ENCODE peak calls at places on chromosomes 5 and 9, in nine cellular contexts. One of them, this sample, is unnamed.

GRCh38 chr9:20271723-20272122 is 350.6 kb downstream of the MLLT3 start:
- DNase-seq in spleen: no peak
- DNase-seq in CD4-positive, alpha-beta memory T cell: no peak
- DNase-seq in colonic mucosa: no peak
- DNase-seq in CD8-positive, alpha-beta T cell: no peak
- DNase-seq in vagina: no peak
- DNase-seq in PC-3: no peak
- DNase-seq in neuronal stem cell: no peak
- DNase-seq in suprapubic skin: no peak
- DNase-seq in this sample: no peak

GRCh38 chr9:134443169-134444039 is 117.1 kb downstream of the RXRA start:
- DNase-seq in spleen: peak; percentile 97
- DNase-seq in CD4-positive, alpha-beta memory T cell: peak; percentile 86
- DNase-seq in colonic mucosa: peak; percentile 88
- DNase-seq in CD8-positive, alpha-beta T cell: peak; percentile 93
- DNase-seq in vagina: no peak
- DNase-seq in PC-3: peak; percentile 90
- DNase-seq in neuronal stem cell: peak; percentile 70
- DNase-seq in suprapubic skin: peak; percentile 92
- DNase-seq in this sample: peak; percentile 86

GRCh38 chr5:152673601-152674000 is 268.5 kb upstream of the NMUR2 start:
- DNase-seq in spleen: no peak
- DNase-seq in CD4-positive, alpha-beta memory T cell: no peak
- DNase-seq in colonic mucosa: no peak
- DNase-seq in CD8-positive, alpha-beta T cell: no peak
- DNase-seq in vagina: no peak
- DNase-seq in PC-3: no peak
- DNase-seq in neuronal stem cell: no peak
- DNase-seq in suprapubic skin: no peak
- DNase-seq in this sample: no peak

GRCh38 chr9:2181794-2182193 is 166.6 kb downstream of the SMARCA2 start:
- DNase-seq in spleen: no peak
- DNase-seq in CD4-positive, alpha-beta memory T cell: no peak
- DNase-seq in colonic mucosa: no peak
- DNase-seq in CD8-positive, alpha-beta T cell: no peak
- DNase-seq in vagina: no peak
- DNase-seq in PC-3: peak; percentile 17
- DNase-seq in neuronal stem cell: peak; percentile 46
- DNase-seq in suprapubic skin: no peak
- DNase-seq in this sample: no peak

GRCh38 chr9:128355451-128355850 is 15.1 kb downstream of the SLC27A4 start:
- DNase-seq in spleen: no peak
- DNase-seq in CD4-positive, alpha-beta memory T cell: no peak
- DNase-seq in colonic mucosa: no peak
- DNase-seq in CD8-positive, alpha-beta T cell: no peak
- DNase-seq in vagina: no peak
- DNase-seq in PC-3: no peak
- DNase-seq in neuronal stem cell: no peak
- DNase-seq in suprapubic skin: no peak
- DNase-seq in this sample: no peak

GRCh38 chr9:14561929-14562386 is 131.3 kb downstream of the ZDHHC21 start:
- DNase-seq in spleen: no peak
- DNase-seq in CD4-positive, alpha-beta memory T cell: no peak
- DNase-seq in colonic mucosa: no peak
- DNase-seq in CD8-positive, alpha-beta T cell: no peak
- DNase-seq in vagina: no peak
- DNase-seq in PC-3: peak; percentile 1
- DNase-seq in neuronal stem cell: peak; percentile 17
- DNase-seq in suprapubic skin: no peak
- DNase-seq in this sample: no peak

GRCh38 chr5:87850843-87851242 is 417.8 kb downstream of the TMEM161B start:
- DNase-seq in spleen: no peak
- DNase-seq in CD4-positive, alpha-beta memory T cell: no peak
- DNase-seq in colonic mucosa: no peak
- DNase-seq in CD8-positive, alpha-beta T cell: no peak
- DNase-seq in vagina: no peak
- DNase-seq in PC-3: peak; percentile 77
- DNase-seq in neuronal stem cell: no peak
- DNase-seq in suprapubic skin: no peak
- DNase-seq in this sample: no peak

GRCh38 chr9:98998441-98999151 is 54.9 kb downstream of the COL15A1 start:
- DNase-seq in spleen: peak; percentile 90
- DNase-seq in CD4-positive, alpha-beta memory T cell: peak; percentile 34
- DNase-seq in colonic mucosa: peak; percentile 82
- DNase-seq in CD8-positive, alpha-beta T cell: no peak
- DNase-seq in vagina: peak; percentile 34
- DNase-seq in PC-3: peak; percentile 67
- DNase-seq in neuronal stem cell: peak; percentile 62
- DNase-seq in suprapubic skin: peak; percentile 90
- DNase-seq in this sample: peak; percentile 49

GRCh38 chr5:35557742-35558141 is 59.9 kb upstream of the SPEF2 start:
- DNase-seq in spleen: no peak
- DNase-seq in CD4-positive, alpha-beta memory T cell: no peak
- DNase-seq in colonic mucosa: no peak
- DNase-seq in CD8-positive, alpha-beta T cell: no peak
- DNase-seq in vagina: no peak
- DNase-seq in PC-3: no peak
- DNase-seq in neuronal stem cell: no peak
- DNase-seq in suprapubic skin: no peak
- DNase-seq in this sample: no peak

GRCh38 chr9:115063058-115063850 is 54.7 kb downstream of the TNC start:
- DNase-seq in spleen: no peak
- DNase-seq in CD4-positive, alpha-beta memory T cell: no peak
- DNase-seq in colonic mucosa: no peak
- DNase-seq in CD8-positive, alpha-beta T cell: no peak
- DNase-seq in vagina: no peak
- DNase-seq in PC-3: peak; percentile 46
- DNase-seq in neuronal stem cell: no peak
- DNase-seq in suprapubic skin: no peak
- DNase-seq in this sample: no peak

GRCh38 chr5:169803077-169803981 is 166.3 kb downstream of the DOCK2 start:
- DNase-seq in spleen: no peak
- DNase-seq in CD4-positive, alpha-beta memory T cell: no peak
- DNase-seq in colonic mucosa: no peak
- DNase-seq in CD8-positive, alpha-beta T cell: no peak
- DNase-seq in vagina: no peak
- DNase-seq in PC-3: peak; percentile 33
- DNase-seq in neuronal stem cell: no peak
- DNase-seq in suprapubic skin: no peak
- DNase-seq in this sample: no peak

GRCh38 chr5:124642148-124642547 is 104.3 kb downstream of the ZNF608 start:
- DNase-seq in spleen: no peak
- DNase-seq in CD4-positive, alpha-beta memory T cell: no peak
- DNase-seq in colonic mucosa: no peak
- DNase-seq in CD8-positive, alpha-beta T cell: no peak
- DNase-seq in vagina: no peak
- DNase-seq in PC-3: no peak
- DNase-seq in neuronal stem cell: no peak
- DNase-seq in suprapubic skin: no peak
- DNase-seq in this sample: no peak

GRCh38 chr5:172950176-172950965 is 8.9 kb upstream of the RPL26L1 start:
- DNase-seq in spleen: peak; percentile 71
- DNase-seq in CD4-positive, alpha-beta memory T cell: no peak
- DNase-seq in colonic mucosa: no peak
- DNase-seq in CD8-positive, alpha-beta T cell: no peak
- DNase-seq in vagina: no peak
- DNase-seq in PC-3: no peak
- DNase-seq in neuronal stem cell: no peak
- DNase-seq in suprapubic skin: no peak
- DNase-seq in this sample: no peak

GRCh38 chr9:23638837-23639426 is 187.1 kb downstream of the ELAVL2 start:
- DNase-seq in spleen: no peak
- DNase-seq in CD4-positive, alpha-beta memory T cell: no peak
- DNase-seq in colonic mucosa: no peak
- DNase-seq in CD8-positive, alpha-beta T cell: no peak
- DNase-seq in vagina: no peak
- DNase-seq in PC-3: peak; percentile 76
- DNase-seq in neuronal stem cell: no peak
- DNase-seq in suprapubic skin: no peak
- DNase-seq in this sample: no peak

DNA sequence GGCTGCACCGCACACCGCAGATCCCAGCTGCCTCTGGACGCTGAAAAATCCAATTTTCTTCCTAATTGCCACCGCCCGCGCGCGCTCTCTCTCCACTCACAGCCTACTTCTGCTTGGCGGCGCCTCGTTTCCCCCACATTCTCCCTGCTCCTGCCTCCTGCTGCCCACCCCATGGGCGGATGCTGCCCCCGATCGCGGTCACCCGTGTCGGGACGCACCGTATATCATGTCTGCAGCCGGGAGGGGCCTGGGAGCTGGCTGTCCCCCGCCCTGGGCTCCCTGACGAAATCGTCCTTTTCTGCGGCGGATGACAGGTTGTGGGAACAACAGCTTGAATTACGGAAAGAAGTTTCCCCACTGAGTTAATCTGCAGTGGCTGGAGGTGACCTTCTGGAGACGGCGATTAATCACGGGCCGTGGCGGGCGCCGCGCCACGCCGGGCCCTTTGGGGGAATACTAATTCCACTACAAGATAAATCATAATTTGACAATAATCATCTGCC is 36.3 kb upstream of the PSD2 start:
- DNase-seq in spleen: no peak
- DNase-seq in CD4-positive, alpha-beta memory T cell: no peak
- DNase-seq in colonic mucosa: no peak
- DNase-seq in CD8-positive, alpha-beta T cell: no peak
- DNase-seq in vagina: no peak
- DNase-seq in PC-3: no peak
- DNase-seq in neuronal stem cell: no peak
- DNase-seq in suprapubic skin: no peak
- DNase-seq in this sample: no peak
- H3K4me3 ChIP-seq in spleen: peak overlapping the region; percentile 22
- H3K4me3 ChIP-seq in CD4-positive, alpha-beta memory T cell: no peak overlapping the region
- H3K4me3 ChIP-seq in colonic mucosa: no peak overlapping the region
- H3K4me3 ChIP-seq in CD8-positive, alpha-beta T cell: no peak overlapping the region
- H3K4me3 ChIP-seq in vagina: no peak overlapping the region
- H3K4me3 ChIP-seq in PC-3: no peak overlapping the region
- H3K4me3 ChIP-seq in neuronal stem cell: no peak overlapping the region
- H3K4me3 ChIP-seq in suprapubic skin: no peak overlapping the region
- H3K4me3 ChIP-seq in this sample: no peak overlapping the region

GRCh38 chr5:176692326-176692725 is 45.0 kb downstream of the TSPAN17 start:
- DNase-seq in spleen: no peak
- DNase-seq in CD4-positive, alpha-beta memory T cell: no peak
- DNase-seq in colonic mucosa: peak; percentile 22
- DNase-seq in CD8-positive, alpha-beta T cell: no peak
- DNase-seq in vagina: no peak
- DNase-seq in PC-3: no peak
- DNase-seq in neuronal stem cell: no peak
- DNase-seq in suprapubic skin: no peak
- DNase-seq in this sample: no peak

GRCh38 chr5:176694146-176694545 is 46.9 kb downstream of the TSPAN17 start:
- DNase-seq in spleen: no peak
- DNase-seq in CD4-positive, alpha-beta memory T cell: no peak
- DNase-seq in colonic mucosa: no peak
- DNase-seq in CD8-positive, alpha-beta T cell: no peak
- DNase-seq in vagina: no peak
- DNase-seq in PC-3: no peak
- DNase-seq in neuronal stem cell: no peak
- DNase-seq in suprapubic skin: no peak
- DNase-seq in this sample: no peak

GRCh38 chr5:176692835-176693476 is 45.7 kb downstream of the TSPAN17 start:
- DNase-seq in spleen: no peak
- DNase-seq in CD4-positive, alpha-beta memory T cell: no peak
- DNase-seq in colonic mucosa: peak; percentile 57
- DNase-seq in CD8-positive, alpha-beta T cell: no peak
- DNase-seq in vagina: no peak
- DNase-seq in PC-3: no peak
- DNase-seq in neuronal stem cell: no peak
- DNase-seq in suprapubic skin: no peak
- DNase-seq in this sample: no peak

GRCh38 chr5:176694631-176695030 is 47.3 kb downstream of the TSPAN17 start:
- DNase-seq in spleen: no peak
- DNase-seq in CD4-positive, alpha-beta memory T cell: no peak
- DNase-seq in colonic mucosa: no peak
- DNase-seq in CD8-positive, alpha-beta T cell: no peak
- DNase-seq in vagina: no peak
- DNase-seq in PC-3: no peak
- DNase-seq in neuronal stem cell: no peak
- DNase-seq in suprapubic skin: no peak
- DNase-seq in this sample: no peak

DNA sequence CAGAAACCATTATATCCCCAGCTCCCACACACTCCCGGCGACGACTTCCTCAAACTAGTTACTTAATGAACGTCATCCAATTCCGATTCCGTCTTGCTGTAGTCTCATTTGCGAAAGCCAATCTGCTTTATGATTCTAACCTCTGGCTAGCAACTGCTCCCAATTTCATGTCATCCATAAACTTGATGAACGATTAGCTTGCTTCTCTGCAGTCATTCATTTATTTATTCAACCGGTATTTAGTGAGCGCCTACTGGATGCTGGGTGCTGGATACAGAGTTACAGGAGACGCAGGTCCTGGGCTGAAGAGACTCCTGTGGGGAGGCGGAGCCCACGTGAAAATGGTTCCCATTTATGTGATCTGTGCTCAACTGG is 46.2 kb downstream of the TSPAN17 start:
- DNase-seq in spleen: no peak
- DNase-seq in CD4-positive, alpha-beta memory T cell: no peak
- DNase-seq in colonic mucosa: peak; percentile 31
- DNase-seq in CD8-positive, alpha-beta T cell: no peak
- DNase-seq in vagina: no peak
- DNase-seq in PC-3: no peak
- DNase-seq in neuronal stem cell: no peak
- DNase-seq in suprapubic skin: no peak
- DNase-seq in this sample: no peak
- H3K27me3 ChIP-seq in spleen: peaks cover 40% of the 10 kb centered on the region
- H3K27me3 ChIP-seq in CD4-positive, alpha-beta memory T cell: no peaks in the 10 kb centered on the region
- H3K27me3 ChIP-seq in colonic mucosa: no peaks in the 10 kb centered on the region
- H3K27me3 ChIP-seq in CD8-positive, alpha-beta T cell: peaks cover 11% of the 10 kb centered on the region
- H3K27me3 ChIP-seq in vagina: no peaks in the 10 kb centered on the region
- H3K27me3 ChIP-seq in PC-3: peaks cover 31% of the 10 kb centered on the region
- H3K27me3 ChIP-seq in neuronal stem cell: no peaks in the 10 kb centered on the region
- H3K27me3 ChIP-seq in suprapubic skin: peaks cover 68% of the 10 kb centered on the region
- H3K27me3 ChIP-seq in this sample: peaks cover 3% of the 10 kb centered on the region

GRCh38 chr5:17463653-17464052 is 34.4 kb upstream of the TAF11L2 start:
- DNase-seq in spleen: no peak
- DNase-seq in CD4-positive, alpha-beta memory T cell: no peak
- DNase-seq in colonic mucosa: no peak
- DNase-seq in CD8-positive, alpha-beta T cell: no peak
- DNase-seq in vagina: no peak
- DNase-seq in PC-3: no peak
- DNase-seq in neuronal stem cell: no peak
- DNase-seq in suprapubic skin: no peak
- DNase-seq in this sample: no peak
- H3K4me3 ChIP-seq in spleen: no peak overlapping the region
- H3K4me3 ChIP-seq in CD4-positive, alpha-beta memory T cell: no peak overlapping the region
- H3K4me3 ChIP-seq in colonic mucosa: no peak overlapping the region
- H3K4me3 ChIP-seq in CD8-positive, alpha-beta T cell: no peak overlapping the region
- H3K4me3 ChIP-seq in vagina: no peak overlapping the region
- H3K4me3 ChIP-seq in PC-3: no peak overlapping the region
- H3K4me3 ChIP-seq in neuronal stem cell: no peak overlapping the region
- H3K4me3 ChIP-seq in suprapubic skin: no peak overlapping the region
- H3K4me3 ChIP-seq in this sample: no peak overlapping the region

DNA sequence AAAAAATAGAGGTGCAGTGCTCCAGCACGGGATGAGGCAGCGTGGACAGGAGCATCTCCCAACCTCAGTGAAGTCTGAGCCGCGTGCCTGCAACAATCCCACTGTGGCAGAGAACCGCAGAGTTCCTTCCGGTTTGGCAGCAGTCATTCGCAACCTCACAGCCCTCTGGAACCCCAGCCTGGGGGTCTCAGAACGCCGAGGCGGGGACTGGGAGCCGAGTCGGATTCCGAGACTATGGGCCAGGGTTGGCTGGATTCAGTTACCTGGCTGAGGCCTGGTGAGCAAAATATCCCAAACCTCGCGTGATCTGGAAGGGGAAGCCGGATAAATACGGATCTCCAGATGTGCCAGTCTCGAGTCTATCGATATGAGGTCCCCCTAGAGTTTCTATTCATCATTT is 27.0 kb downstream of the CDKN2A start:
- DNase-seq in spleen: no peak
- DNase-seq in CD4-positive, alpha-beta memory T cell: no peak
- DNase-seq in colonic mucosa: no peak
- DNase-seq in CD8-positive, alpha-beta T cell: no peak
- DNase-seq in vagina: no peak
- DNase-seq in PC-3: no peak
- DNase-seq in neuronal stem cell: no peak
- DNase-seq in suprapubic skin: no peak
- DNase-seq in this sample: no peak
- H3K27me3 ChIP-seq in spleen: peaks cover 95% of the 10 kb centered on the region
- H3K27me3 ChIP-seq in CD4-positive, alpha-beta memory T cell: peaks cover 79% of the 10 kb centered on the region
- H3K27me3 ChIP-seq in colonic mucosa: peaks cover 90% of the 10 kb centered on the region
- H3K27me3 ChIP-seq in CD8-positive, alpha-beta T cell: peaks cover 83% of the 10 kb centered on the region
- H3K27me3 ChIP-seq in vagina: peaks cover 21% of the 10 kb centered on the region
- H3K27me3 ChIP-seq in PC-3: no peaks in the 10 kb centered on the region
- H3K27me3 ChIP-seq in neuronal stem cell: peaks cover 77% of the 10 kb centered on the region
- H3K27me3 ChIP-seq in suprapubic skin: peaks cover 94% of the 10 kb centered on the region
- H3K27me3 ChIP-seq in this sample: no peaks in the 10 kb centered on the region

This sample was measured in GM06990.